ENCODE peak calls at places on chromosomes 11 and 22, in eight cellular contexts. L is fibroblast of the aortic adventitia; D is CD8-positive, alpha-beta T cell; N is IMR-90; S is type B pancreatic cell; F is pancreas; E is gastrocnemius medialis; Y is HFF-Myc. W is an unnamed sample.

GRCh38 chr22:38843201-38843715 is 570 bp downstream of the NPTXR start:
- DNase-seq in E (no peak), Y (no peak), F (peak), N (peak), S (no peak), L (peak), D (peak), W (peak)

GRCh38 chr22:19810381-19811141 is 44.1 kb downstream of the GNB1L start:
- DNase-seq in D (no peak), L (peak), F (no peak), E (no peak), S (no peak), Y (peak), N (peak), W (no peak)

GRCh38 chr11:11983427-11983826 is 25.0 kb downstream of the DKK3 start:
- DNase-seq in S (no peak), D (no peak), N (no peak), L (no peak), E (no peak), Y (no peak), F (no peak), W (no peak)

GRCh38 chr11:94623120-94623735 is 56.1 kb downstream of the PIWIL4 start:
- DNase-seq in E (peak), N (peak), D (peak), F (no peak), Y (peak), S (no peak), L (peak), W (no peak)

GRCh38 chr11:472272-472671 is 22.2 kb downstream of the PTDSS2 start:
- DNase-seq in F (peak), L (no peak), S (no peak), Y (no peak), E (no peak), D (no peak), N (no peak), W (no peak)

GRCh38 chr11:125359130-125359529 is 136.9 kb downstream of the FEZ1 start:
- DNase-seq in E (no peak), Y (no peak), F (no peak), D (no peak), S (no peak), L (no peak), N (no peak), W (no peak)

GRCh38 chr11:1148752-1149180 is 9.0 kb upstream of the MUC5AC start:
- DNase-seq in F (peak), L (no peak), E (no peak), Y (no peak), S (peak), D (no peak), N (no peak), W (no peak)

GRCh38 chr11:15970506-15971214 is 385.7 kb downstream of the SOX6 start:
- DNase-seq in E (no peak), D (no peak), L (no peak), S (no peak), F (no peak), N (no peak), Y (no peak), W (no peak)

GRCh38 chr22:18000441-18001039 is 23.8 kb downstream of the MICAL3 start:
- DNase-seq in L (peak), Y (no peak), N (no peak), D (peak), F (peak), E (no peak), S (no peak), W (peak)

GRCh38 chr11:12862761-12863469 is 146.2 kb upstream of the RASSF10 start:
- DNase-seq in L (peak), E (no peak), F (no peak), N (peak), D (no peak), S (no peak), Y (peak), W (no peak)

GRCh38 chr22:42949159-42949558 is 65.8 kb downstream of the PACSIN2 start:
- DNase-seq in L (peak), E (no peak), N (peak), Y (no peak), D (no peak), S (no peak), F (peak), W (no peak)

GRCh38 chr11:65504671-65505433 is 6.0 kb downstream of the MALAT1 start:
- DNase-seq in D (no peak), S (no peak), E (no peak), Y (peak), L (peak), F (no peak), N (peak), W (no peak)

GRCh38 chr11:13502492-13502891 is 6.7 kb upstream of the PTH start:
- DNase-seq in Y (no peak), E (no peak), F (no peak), D (no peak), S (no peak), L (no peak), N (no peak), W (no peak)

GRCh38 chr11:114137838-114138237 is 78.3 kb downstream of the ZBTB16 start:
- DNase-seq in Y (no peak), L (no peak), E (peak), D (no peak), S (no peak), N (no peak), F (no peak), W (no peak)

GRCh38 chr11:65417702-65418430 is 4.7 kb upstream of the NEAT1 start:
- DNase-seq in F (peak), S (no peak), D (peak), N (peak), L (peak), Y (no peak), E (peak), W (peak)

GRCh38 chr11:1706634-1707400 is 9.8 kb downstream of the KRTAP5-6 start:
- DNase-seq in N (no peak), F (no peak), E (peak), S (no peak), D (no peak), L (peak), Y (no peak), W (no peak)

GRCh38 chr11:134583397-134583990 is 171.5 kb upstream of the B3GAT1 start:
- DNase-seq in S (no peak), D (no peak), E (no peak), Y (no peak), N (no peak), L (no peak), F (no peak), W (no peak)

GRCh38 chr11:12889243-12889642 is 119.9 kb upstream of the RASSF10 start:
- DNase-seq in E (peak), D (no peak), N (peak), L (peak), F (no peak), S (no peak), Y (no peak), W (no peak)

GRCh38 chr11:27183672-27184457 is 143.2 kb downstream of the BBOX1 start:
- DNase-seq in S (no peak), L (peak), Y (peak), E (no peak), N (peak), F (no peak), D (peak), W (no peak)

DNA sequence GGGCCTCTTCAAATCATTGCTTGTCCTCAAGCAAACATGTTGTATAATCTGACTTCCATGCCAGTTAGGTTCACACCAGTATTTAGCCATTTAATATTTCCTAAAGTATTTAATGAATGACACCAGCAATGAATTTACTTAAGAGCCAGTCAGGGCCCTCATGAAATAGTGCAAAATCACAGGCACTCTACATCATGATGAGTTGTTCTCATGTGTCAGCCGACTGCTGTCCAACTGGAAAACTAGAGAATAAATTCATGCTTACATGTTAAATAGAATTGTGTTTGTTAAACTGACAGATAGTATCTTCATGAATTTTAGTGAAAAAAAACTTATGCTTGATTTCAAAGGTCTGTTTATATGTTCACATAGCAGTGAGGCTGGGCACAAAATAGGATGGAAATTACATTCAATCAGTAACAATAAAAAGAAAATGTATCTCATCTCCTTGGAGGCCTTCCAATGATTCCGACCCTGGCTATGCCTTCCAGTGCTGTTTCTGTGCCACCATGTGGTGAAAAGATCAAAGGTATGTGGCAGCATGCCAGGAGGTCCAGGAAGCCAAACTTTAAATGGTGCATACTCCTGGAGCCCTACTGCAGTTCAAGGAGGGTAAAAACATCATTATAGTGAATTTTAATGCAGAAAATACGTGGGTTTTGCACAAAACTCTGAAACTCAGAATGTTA is 45.2 kb downstream of the CTSC start:
- DNase-seq in F (peak), L (peak), E (no peak), Y (no peak), D (no peak), N (peak), S (no peak), W (no peak)
- TF ChIP-seq CTCF in F (no peak), L (no peak), E (no peak), Y (no peak), D (no peak), N (no peak), S (no peak), W (no peak)

DNA sequence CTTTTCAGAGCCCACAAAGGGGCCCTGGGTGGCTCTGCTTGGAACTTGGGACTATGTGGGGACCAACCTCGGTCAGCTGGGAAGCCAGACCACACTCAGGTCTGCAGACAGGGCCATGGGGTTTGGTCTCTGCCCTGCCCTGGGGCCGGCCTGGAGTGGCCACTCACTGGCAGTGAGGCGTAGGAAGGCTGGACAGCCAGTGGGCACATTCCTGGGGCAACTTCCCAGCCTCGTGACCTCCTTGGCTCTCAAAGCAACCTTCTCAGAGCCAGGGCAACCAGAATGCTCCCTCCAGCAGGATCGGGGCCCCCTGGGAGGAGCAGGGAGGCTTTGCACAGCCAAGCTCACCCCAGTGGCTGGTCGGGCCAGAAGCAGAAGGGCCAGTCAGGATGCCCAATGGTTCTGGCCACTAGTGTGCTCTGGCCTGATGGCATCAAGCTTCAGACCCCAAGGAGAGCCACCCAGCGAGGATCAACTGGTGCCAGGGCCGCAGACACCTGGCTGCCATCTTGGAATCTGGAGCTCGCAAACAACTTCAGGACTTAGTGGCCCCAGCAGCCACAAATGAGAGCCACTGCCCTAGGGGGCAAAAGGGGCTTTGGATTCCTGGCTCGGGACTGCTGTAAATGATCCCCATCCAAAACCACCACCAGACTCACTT is 87.1 kb downstream of the MYEOV start:
- DNase-seq in L (no peak), F (peak), E (no peak), D (no peak), Y (no peak), S (no peak), N (no peak), W (no peak)
- TF ChIP-seq CTCF in L (no peak), F (no peak), E (no peak), D (no peak), Y (no peak), S (no peak), N (no peak), W (no peak)

GRCh38 chr11:112593440-112593839 is 332.8 kb upstream of the PLET1 start:
- DNase-seq in S (no peak), D (no peak), N (no peak), F (no peak), E (no peak), Y (no peak), L (no peak), W (no peak)

GRCh38 chr11:112590778-112591177 is 330.1 kb upstream of the PLET1 start:
- DNase-seq in Y (no peak), D (no peak), N (no peak), F (no peak), E (no peak), L (peak), S (no peak), W (no peak)

GRCh38 chr11:112587664-112588063 is 327.0 kb upstream of the PLET1 start:
- DNase-seq in S (no peak), D (no peak), L (no peak), E (no peak), N (no peak), Y (no peak), F (no peak), W (no peak)

GRCh38 chr11:112588252-112588668 is 327.6 kb upstream of the PLET1 start:
- DNase-seq in L (peak), S (no peak), E (peak), Y (peak), N (peak), D (peak), F (peak), W (no peak)

GRCh38 chr11:112589132-112589531 is 328.5 kb upstream of the PLET1 start:
- DNase-seq in E (no peak), D (no peak), S (no peak), Y (no peak), N (no peak), L (no peak), F (no peak), W (no peak)
- TF ChIP-seq CTCF in E (no peak), D (no peak), S (no peak), Y (no peak), N (no peak), L (no peak), F (no peak), W (no peak)

GRCh38 chr11:48096588-48097525 is 116.5 kb downstream of the PTPRJ start:
- DNase-seq in D (no peak), S (no peak), E (no peak), Y (no peak), N (peak), L (peak), F (no peak), W (no peak)
- TF ChIP-seq CTCF in D (no peak), S (peak), E (no peak), Y (no peak), N (no peak), L (no peak), F (no peak), W (no peak)

DNA sequence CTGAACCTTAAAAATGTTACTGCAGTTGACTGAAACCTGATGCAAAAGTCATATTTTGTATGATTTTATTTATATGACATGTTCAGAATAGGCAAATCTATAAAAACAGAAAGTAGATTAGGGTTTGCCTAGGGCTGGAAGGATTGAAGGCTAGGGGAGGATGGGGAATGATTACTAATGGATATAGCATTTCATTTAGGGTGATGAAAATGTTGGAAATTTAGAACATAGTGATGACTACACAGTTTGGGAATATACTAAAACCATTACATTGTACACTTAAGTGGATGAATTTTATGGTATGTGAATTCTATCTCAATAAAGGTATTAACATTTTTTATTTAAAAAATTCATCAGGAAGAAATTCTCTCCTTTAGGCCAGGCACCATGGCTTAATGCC is 22.9 kb upstream of the PAFAH1B2 start:
- DNase-seq in L (peak), Y (no peak), D (no peak), E (no peak), N (peak), F (no peak), S (no peak), W (no peak)
- TF ChIP-seq CTCF in L (no peak), Y (no peak), D (no peak), E (no peak), N (no peak), F (no peak), S (no peak), W (no peak)

GRCh38 chr11:103927535-103927934 is 108.9 kb upstream of the DDI1 start:
- DNase-seq in F (no peak), L (peak), D (no peak), N (peak), Y (no peak), E (no peak), S (no peak), W (no peak)
- TF ChIP-seq CTCF in F (no peak), L (peak), D (no peak), N (peak), Y (peak), E (no peak), S (peak), W (peak)

GRCh38 chr22:50504245-50505211 is 3.0 kb downstream of the LMF2 start:
- DNase-seq in E (no peak), N (no peak), Y (no peak), F (peak), L (no peak), S (peak), D (no peak), W (no peak)
- TF ChIP-seq CTCF in E (no peak), N (no peak), Y (no peak), F (no peak), L (no peak), S (no peak), D (no peak), W (no peak)

DNA sequence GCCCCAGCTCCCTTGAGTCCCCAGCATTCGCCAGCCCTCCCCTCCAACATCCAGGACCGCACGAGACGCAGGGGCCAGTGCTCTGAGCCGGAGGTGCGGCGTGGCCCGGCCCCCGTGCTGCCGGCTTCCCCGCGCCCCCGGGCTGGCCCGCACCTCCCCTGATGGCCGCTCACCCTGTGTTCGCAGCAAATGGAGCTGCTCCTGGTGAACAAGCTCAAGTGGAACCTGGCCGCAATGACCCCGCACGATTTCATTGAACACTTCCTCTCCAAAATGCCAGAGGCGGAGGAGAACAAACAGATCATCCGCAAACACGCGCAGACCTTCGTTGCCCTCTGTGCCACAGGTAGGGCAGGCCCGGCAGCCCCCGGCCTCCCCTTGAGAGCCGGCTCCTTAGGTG is 2.7 kb downstream of the CCND1 start:
- DNase-seq in F (peak), D (no peak), N (no peak), Y (no peak), E (no peak), S (peak), L (no peak), W (no peak)
- TF ChIP-seq CTCF in F (no peak), D (peak), N (no peak), Y (no peak), E (no peak), S (peak), L (no peak), W (no peak)

DNA sequence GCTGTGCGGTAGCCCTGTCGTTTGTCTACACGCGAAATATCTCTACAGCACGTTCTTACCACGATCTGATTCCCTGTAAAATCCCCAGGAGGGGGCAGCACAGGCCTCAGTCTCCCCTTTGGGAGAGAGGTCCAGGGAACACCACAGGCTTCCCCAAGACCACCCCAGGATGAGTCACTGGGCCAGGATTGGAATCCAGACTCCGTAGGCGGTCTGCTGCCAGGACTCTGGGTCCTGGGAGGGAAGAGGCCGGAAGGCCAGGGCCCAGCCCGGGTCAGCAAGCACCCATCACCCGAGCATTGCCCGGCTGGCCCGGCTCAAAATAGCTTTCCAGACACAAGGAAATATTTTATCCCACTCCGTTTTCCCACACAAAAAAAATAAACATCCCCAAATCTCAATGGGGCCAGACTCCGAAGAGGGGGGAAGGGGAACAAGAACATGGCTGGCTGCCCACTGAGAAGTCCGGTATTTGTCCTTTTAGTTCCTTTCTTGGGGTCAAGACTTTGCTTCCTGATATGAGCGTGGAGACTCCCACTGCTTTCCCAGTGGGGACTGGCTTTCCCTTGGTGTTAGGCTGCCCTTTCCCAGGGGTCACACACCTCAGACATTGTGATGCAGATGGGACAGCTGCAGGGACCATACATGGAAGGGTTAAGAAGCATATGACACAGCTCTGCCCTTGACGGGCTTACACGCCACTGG is 91.3 kb downstream of the LRRC32 start:
- DNase-seq in Y (no peak), F (peak), E (no peak), S (no peak), L (peak), N (no peak), D (no peak), W (no peak)
- TF ChIP-seq CTCF in Y (peak), F (no peak), E (no peak), S (no peak), L (peak), N (peak), D (no peak), W (peak)